ENCODE peak calls at places on chromosomes 2 and 18, in seven cellular contexts. E is GM23248; A is transverse colon; I is H9; V is naive thymus-derived CD4-positive, alpha-beta T cell; X is right atrium auricular region; C is body of pancreas. T is an unnamed sample.
A peak's percentile ranks its signal among the peaks of the same experiment; 100 is the strongest.

GRCh38 chr2:38108907-38109731 is 33.2 kb upstream of the CYP1B1 start:
- DNase-seq in E (no peak), A (no peak), I (no peak), V (no peak), X (no peak), C (no peak), T (no peak)

GRCh38 chr2:39881494-39881893 is 102.4 kb upstream of the THUMPD2 start:
- DNase-seq in E (peak; percentile 45), A (no peak), I (no peak), V (no peak), X (no peak), C (no peak), T (no peak)

GRCh38 chr2:52064234-52064633 is 1032.3 kb upstream of the NRXN1 start:
- DNase-seq in E (no peak), A (no peak), I (no peak), V (no peak), X (no peak), C (no peak), T (no peak)

GRCh38 chr2:241237949-241238371 is 49.5 kb downstream of the ANO7 start:
- DNase-seq in E (no peak), A (no peak), I (no peak), V (no peak), X (no peak), C (no peak), T (no peak)

GRCh38 chr2:24762518-24762917 is 30.7 kb downstream of the PTRHD1 start:
- DNase-seq in E (no peak), A (no peak), I (no peak), V (no peak), X (no peak), C (no peak), T (no peak)

GRCh38 chr2:42939411-42940206 is 147.2 kb upstream of the HAAO start:
- DNase-seq in E (no peak), A (peak; percentile 63), I (no peak), V (no peak), X (no peak), C (no peak), T (no peak)

GRCh38 chr18:46536215-46536874 is 120.7 kb downstream of the LOXHD1 start:
- DNase-seq in E (peak; percentile 51), A (no peak), I (no peak), V (no peak), X (no peak), C (no peak), T (no peak)

GRCh38 chr2:44546469-44547127 is 184.9 kb downstream of the CAMKMT start:
- DNase-seq in E (no peak), A (no peak), I (no peak), V (no peak), X (no peak), C (no peak), T (no peak)

GRCh38 chr2:70124983-70125480 is 37.8 kb downstream of the PCBP1 start:
- DNase-seq in E (peak; percentile 75), A (peak; percentile 68), I (peak; percentile 66), V (no peak), X (peak; percentile 72), C (peak; percentile 73), T (peak; percentile 59)

GRCh38 chr2:287471-287885 is 413 bp downstream of the ALKAL2 start:
- DNase-seq in E (peak; percentile 42), A (peak; percentile 27), I (peak; percentile 63), V (no peak), X (no peak), C (peak; percentile 53), T (no peak)

GRCh38 chr18:22552254-22552653 is 134.5 kb upstream of the CTAGE1 start:
- DNase-seq in E (peak; percentile 18), A (no peak), I (no peak), V (no peak), X (no peak), C (no peak), T (no peak)

DNA sequence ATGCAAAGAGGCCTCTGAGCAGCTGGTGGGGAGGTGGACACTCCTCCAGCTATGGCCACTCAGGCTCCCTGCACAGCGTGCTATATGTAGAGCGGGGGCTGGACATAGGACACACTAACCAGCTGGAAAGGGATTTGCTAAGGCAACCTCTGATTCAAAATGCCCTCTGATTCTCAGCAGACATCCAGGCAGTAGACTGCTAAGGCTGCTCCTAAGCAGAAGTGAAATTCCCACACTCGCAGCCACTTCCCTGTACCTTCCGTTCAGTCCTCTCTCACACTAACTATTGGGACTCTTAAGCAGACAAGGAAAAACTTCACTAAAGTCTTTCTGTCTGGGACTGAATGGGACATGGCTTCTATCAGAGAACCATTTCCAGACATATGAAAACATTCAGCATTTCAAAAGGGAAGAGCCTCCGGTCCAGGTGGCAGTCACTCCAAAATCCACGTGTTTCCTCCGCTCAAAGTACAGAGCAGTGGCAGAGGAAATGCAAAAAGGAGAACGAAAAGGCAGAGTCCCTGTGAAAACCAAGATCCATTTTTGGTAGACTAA is 265.8 kb downstream of the TTC32 start:
- DNase-seq in E (no peak), A (no peak), I (no peak), V (no peak), X (no peak), C (no peak), T (no peak)
- H3K27me3 ChIP-seq in E (no peaks in the 10 kb centered on the region), A (no peaks in the 10 kb centered on the region), I (no peaks in the 10 kb centered on the region), V (no peaks in the 10 kb centered on the region), X (no peaks in the 10 kb centered on the region), C (no peaks in the 10 kb centered on the region), T (no peaks in the 10 kb centered on the region)

GRCh38 chr2:131035112-131035825 is 58.0 kb downstream of the FAM168B start:
- DNase-seq in E (peak; percentile 57), A (no peak), I (no peak), V (no peak), X (peak; percentile 50), C (no peak), T (peak; percentile 36)
- H3K27me3 ChIP-seq in E (no peaks in the 10 kb centered on the region), A (peaks cover 53% of the 10 kb centered on the region), I (peaks cover 10% of the 10 kb centered on the region), V (no peaks in the 10 kb centered on the region), X (no peaks in the 10 kb centered on the region), C (no peaks in the 10 kb centered on the region), T (no peaks in the 10 kb centered on the region)

GRCh38 chr2:68645523-68645922 is 2.1 kb downstream of the PROKR1 start:
- DNase-seq in E (peak; percentile 21), A (no peak), I (no peak), V (no peak), X (no peak), C (no peak), T (no peak)

GRCh38 chr2:68643874-68644485 is 601 bp downstream of the PROKR1 start:
- DNase-seq in E (no peak), A (no peak), I (no peak), V (no peak), X (no peak), C (no peak), T (no peak)

GRCh38 chr2:68646303-68646702 is 2.9 kb downstream of the PROKR1 start:
- DNase-seq in E (no peak), A (no peak), I (no peak), V (no peak), X (no peak), C (no peak), T (no peak)

GRCh38 chr2:68643011-68643873 is at the start of gene PROKR1:
- DNase-seq in E (peak; percentile 55), A (peak; percentile 33), I (peak; percentile 65), V (no peak), X (no peak), C (peak; percentile 63), T (no peak)
- H3K27me3 ChIP-seq in E (peaks cover 60% of the 10 kb centered on the region), A (peaks cover 76% of the 10 kb centered on the region), I (peaks cover 5% of the 10 kb centered on the region), V (no peaks in the 10 kb centered on the region), X (peaks cover 11% of the 10 kb centered on the region), C (peaks cover 20% of the 10 kb centered on the region), T (peaks cover 45% of the 10 kb centered on the region)

GRCh38 chr18:59266019-59266369 is 7.3 kb downstream of the RAX start:
- DNase-seq in E (no peak), A (no peak), I (no peak), V (no peak), X (no peak), C (no peak), T (no peak)

GRCh38 chr18:59264651-59265245 is 8.5 kb downstream of the RAX start:
- DNase-seq in E (no peak), A (no peak), I (no peak), V (no peak), X (no peak), C (no peak), T (no peak)

GRCh38 chr18:59265246-59266018 is 7.8 kb downstream of the RAX start:
- DNase-seq in E (peak; percentile 26), A (no peak), I (peak; percentile 92), V (no peak), X (no peak), C (peak; percentile 37), T (no peak)

GRCh38 chr18:59263566-59264135 is 9.6 kb downstream of the RAX start:
- DNase-seq in E (no peak), A (no peak), I (no peak), V (no peak), X (no peak), C (no peak), T (no peak)

DNA sequence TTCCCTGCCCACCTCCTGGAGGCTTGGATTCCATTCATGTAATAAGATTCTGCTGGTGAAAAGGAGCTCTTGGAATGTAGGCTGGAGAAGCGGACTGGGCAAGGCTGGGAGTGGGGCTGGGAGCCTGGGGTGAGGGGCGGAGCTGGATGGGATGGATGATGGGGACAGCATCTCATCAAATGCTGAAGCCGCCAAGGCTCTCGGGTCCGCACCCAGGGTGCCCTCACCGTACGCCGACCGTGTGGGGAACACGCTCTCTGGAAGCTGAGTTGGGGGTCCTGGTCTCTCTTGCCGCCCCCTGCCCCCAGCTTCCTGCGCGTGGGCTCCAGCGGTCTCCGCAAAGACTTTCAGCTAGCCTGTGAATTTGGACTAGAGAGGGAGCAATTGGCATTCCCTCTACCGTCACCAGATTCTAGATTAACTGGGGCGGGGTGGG is 9.1 kb downstream of the RAX start:
- DNase-seq in E (no peak), A (no peak), I (peak; percentile 59), V (no peak), X (no peak), C (no peak), T (no peak)
- H3K27me3 ChIP-seq in E (peaks cover 68% of the 10 kb centered on the region), A (peaks cover 67% of the 10 kb centered on the region), I (peaks cover 61% of the 10 kb centered on the region), V (no peaks in the 10 kb centered on the region), X (peaks cover 39% of the 10 kb centered on the region), C (peaks cover 37% of the 10 kb centered on the region), T (peaks cover 59% of the 10 kb centered on the region)

GRCh38 chr2:174332607-174333001 is 2.1 kb upstream of the SP9 start:
- DNase-seq in E (no peak), A (no peak), I (peak; percentile 73), V (no peak), X (no peak), C (no peak), T (no peak)
- H3K27me3 ChIP-seq in E (peaks cover 35% of the 10 kb centered on the region), A (peaks cover 100% of the 10 kb centered on the region), I (peaks cover 86% of the 10 kb centered on the region), V (peaks cover 67% of the 10 kb centered on the region), X (peaks cover 97% of the 10 kb centered on the region), C (peaks cover 80% of the 10 kb centered on the region), T (peaks cover 99% of the 10 kb centered on the region)

GRCh38 chr2:14815201-14815600 is 182.7 kb downstream of the LRATD1 start:
- DNase-seq in E (no peak), A (no peak), I (no peak), V (no peak), X (no peak), C (peak; percentile 23), T (no peak)

GRCh38 chr2:14816069-14816738 is 183.7 kb downstream of the LRATD1 start:
- DNase-seq in E (no peak), A (no peak), I (no peak), V (no peak), X (no peak), C (peak; percentile 21), T (no peak)

GRCh38 chr2:14817848-14818247 is 185.3 kb downstream of the LRATD1 start:
- DNase-seq in E (no peak), A (no peak), I (no peak), V (no peak), X (no peak), C (no peak), T (no peak)
- H3K27me3 ChIP-seq in E (no peaks in the 10 kb centered on the region), A (no peaks in the 10 kb centered on the region), I (no peaks in the 10 kb centered on the region), V (no peaks in the 10 kb centered on the region), X (no peaks in the 10 kb centered on the region), C (no peaks in the 10 kb centered on the region), T (no peaks in the 10 kb centered on the region)

GRCh38 chr2:120716641-120717585 is 18.8 kb upstream of the GLI2 start:
- DNase-seq in E (no peak), A (no peak), I (no peak), V (no peak), X (no peak), C (no peak), T (no peak)
- H3K27me3 ChIP-seq in E (no peaks in the 10 kb centered on the region), A (no peaks in the 10 kb centered on the region), I (peaks cover 2% of the 10 kb centered on the region), V (no peaks in the 10 kb centered on the region), X (no peaks in the 10 kb centered on the region), C (no peaks in the 10 kb centered on the region), T (no peaks in the 10 kb centered on the region)

T was measured in breast epithelium.